ENCODE peak calls at places on chromosomes 16 and 17, in nine cellular contexts. B is chondrocyte, V is endothelial cell, T is neural progenitor cell, P is Calu3, G is endodermal cell, W is progenitor cell of endocrine pancreas, D is lower leg skin, Z is foreskin fibroblast. K is an unnamed sample.

GRCh38 chr16:84144301-84144858 is 597 bp downstream of the HSDL1 start:
- DNase-seq in B (no peak), V (peak), T (peak), P (peak), G (peak), W (peak), D (no peak), Z (no peak), K (no peak)

GRCh38 chr17:3531266-3532101 is 26.1 kb downstream of the TRPV3 start:
- DNase-seq in B (peak), V (no peak), T (no peak), P (no peak), G (no peak), W (no peak), D (no peak), Z (no peak), K (no peak)

GRCh38 chr17:41913798-41914197 is 5.0 kb downstream of the ACLY start:
- DNase-seq in B (no peak), V (no peak), T (no peak), P (no peak), G (peak), W (no peak), D (no peak), Z (no peak), K (no peak)

GRCh38 chr16:89700649-89701424 is 668 bp downstream of the SPATA2L start:
- DNase-seq in B (peak), V (peak), T (peak), P (peak), G (peak), W (no peak), D (no peak), Z (no peak), K (no peak)

GRCh38 chr16:67302882-67303434 is 23.6 kb downstream of the KCTD19 start:
- DNase-seq in B (peak), V (no peak), T (no peak), P (no peak), G (peak), W (no peak), D (no peak), Z (no peak), K (no peak)

GRCh38 chr17:43874293-43874692 is 27.3 kb downstream of the CD300LG start:
- DNase-seq in B (no peak), V (no peak), T (no peak), P (no peak), G (peak), W (no peak), D (no peak), Z (no peak), K (no peak)

GRCh38 chr17:81025065-81025751 is 9.7 kb upstream of the BAIAP2 start:
- DNase-seq in B (no peak), V (no peak), T (no peak), P (no peak), G (no peak), W (no peak), D (no peak), Z (no peak), K (no peak)

GRCh38 chr16:29815032-29815721 is 775 bp upstream of the PAGR1 start:
- DNase-seq in B (no peak), V (peak), T (peak), P (no peak), G (peak), W (no peak), D (no peak), Z (no peak), K (no peak)

GRCh38 chr16:23999663-24000062 is 163.9 kb downstream of the PRKCB start:
- DNase-seq in B (no peak), V (no peak), T (no peak), P (no peak), G (no peak), W (no peak), D (no peak), Z (no peak), K (no peak)

GRCh38 chr16:72126429-72126765 is 32.8 kb downstream of the DHX38 start:
- DNase-seq in B (no peak), V (no peak), T (no peak), P (no peak), G (no peak), W (no peak), D (peak), Z (no peak), K (no peak)

GRCh38 chr17:76558210-76559095 is 18.6 kb downstream of the PRCD start:
- DNase-seq in B (no peak), V (no peak), T (peak), P (no peak), G (no peak), W (no peak), D (no peak), Z (no peak), K (no peak)

GRCh38 chr17:4480929-4481898 is 17.5 kb upstream of the SPNS2 start:
- DNase-seq in B (no peak), V (no peak), T (no peak), P (no peak), G (no peak), W (no peak), D (no peak), Z (no peak), K (no peak)

GRCh38 chr16:4392382-4393242 is 21.0 kb downstream of the VASN start:
- DNase-seq in B (peak), V (no peak), T (peak), P (peak), G (peak), W (no peak), D (no peak), Z (peak), K (peak)

GRCh38 chr17:19387921-19388521 is 1.0 kb upstream of the MFAP4 start:
- DNase-seq in B (peak), V (no peak), T (no peak), P (no peak), G (no peak), W (no peak), D (no peak), Z (peak), K (no peak)

GRCh38 chr17:70172921-70173320 is 3.6 kb downstream of the KCNJ2 start:
- DNase-seq in B (no peak), V (no peak), T (no peak), P (no peak), G (no peak), W (no peak), D (no peak), Z (no peak), K (no peak)

GRCh38 chr16:84183911-84184310 is 2.9 kb downstream of the TAF1C start:
- DNase-seq in B (no peak), V (no peak), T (no peak), P (no peak), G (no peak), W (no peak), D (no peak), Z (no peak), K (no peak)

GRCh38 chr17:35612924-35613521 is 25.9 kb downstream of the AP2B1 start:
- DNase-seq in B (no peak), V (peak), T (peak), P (peak), G (peak), W (peak), D (peak), Z (peak), K (no peak)

GRCh38 chr17:4175921-4176802 is 33.2 kb downstream of the CYB5D2 start:
- DNase-seq in B (peak), V (no peak), T (no peak), P (no peak), G (no peak), W (no peak), D (no peak), Z (peak), K (no peak)

GRCh38 chr17:63722403-63722802 is 19.2 kb downstream of the STRADA start:
- DNase-seq in B (no peak), V (no peak), T (no peak), P (no peak), G (no peak), W (no peak), D (no peak), Z (no peak), K (no peak)

GRCh38 chr17:65657251-65657828 is 95.9 kb upstream of the AXIN2 start:
- DNase-seq in B (no peak), V (no peak), T (no peak), P (no peak), G (no peak), W (no peak), D (no peak), Z (no peak), K (no peak)

GRCh38 chr16:51149251-51149661 is 1.8 kb downstream of the SALL1 start:
- DNase-seq in B (no peak), V (peak), T (peak), P (no peak), G (peak), W (no peak), D (no peak), Z (no peak), K (no peak)

GRCh38 chr17:56314026-56314425 is 160.8 kb downstream of the ANKFN1 start:
- DNase-seq in B (no peak), V (no peak), T (no peak), P (no peak), G (no peak), W (no peak), D (no peak), Z (no peak), K (no peak)

GRCh38 chr16:2687531-2688308 is 5.4 kb downstream of the KCTD5 start:
- DNase-seq in B (no peak), V (no peak), T (no peak), P (no peak), G (no peak), W (no peak), D (no peak), Z (no peak), K (no peak)

GRCh38 chr16:62190426-62190825 is 154.2 kb upstream of the CDH8 start:
- DNase-seq in B (no peak), V (no peak), T (peak), P (no peak), G (no peak), W (no peak), D (no peak), Z (no peak), K (no peak)

GRCh38 chr17:2911035-2911754 is 115.0 kb downstream of the RAP1GAP2 start:
- DNase-seq in B (no peak), V (no peak), T (no peak), P (no peak), G (no peak), W (no peak), D (no peak), Z (no peak), K (no peak)

GRCh38 chr17:53626286-53626685 is 196.4 kb upstream of the KIF2B start:
- DNase-seq in B (no peak), V (no peak), T (no peak), P (no peak), G (no peak), W (no peak), D (no peak), Z (no peak), K (no peak)

GRCh38 chr17:27848941-27849340 is 44.2 kb downstream of the LYRM9 start:
- DNase-seq in B (no peak), V (no peak), T (no peak), P (no peak), G (no peak), W (no peak), D (no peak), Z (no peak), K (no peak)

GRCh38 chr17:34226011-34226410 is 29.1 kb upstream of the CCL2 start:
- DNase-seq in B (no peak), V (no peak), T (no peak), P (no peak), G (no peak), W (no peak), D (no peak), Z (no peak), K (no peak)

GRCh38 chr16:82660078-82660645 is 33.4 kb downstream of the CDH13 start:
- DNase-seq in B (no peak), V (no peak), T (no peak), P (no peak), G (no peak), W (no peak), D (no peak), Z (no peak), K (no peak)

GRCh38 chr16:30437511-30438046 is 7.7 kb upstream of the DCTPP1 start:
- DNase-seq in B (no peak), V (no peak), T (no peak), P (peak), G (peak), W (no peak), D (no peak), Z (no peak), K (no peak)

GRCh38 chr17:46769531-46770438 is 48.7 kb downstream of the WNT3 start:
- DNase-seq in B (peak), V (no peak), T (no peak), P (no peak), G (peak), W (no peak), D (no peak), Z (peak), K (no peak)

GRCh38 chr17:10803830-10804498 is at the start of gene TMEM238L:
- DNase-seq in B (no peak), V (no peak), T (no peak), P (no peak), G (no peak), W (no peak), D (no peak), Z (no peak), K (no peak)

GRCh38 chr17:62869885-62870580 is 61.9 kb upstream of the MARCHF10 start:
- DNase-seq in B (no peak), V (no peak), T (peak), P (no peak), G (peak), W (no peak), D (no peak), Z (peak), K (peak)

GRCh38 chr17:18859256-18859655 is 1.3 kb downstream of the PRPSAP2 start:
- DNase-seq in B (no peak), V (no peak), T (peak), P (no peak), G (peak), W (no peak), D (no peak), Z (peak), K (no peak)

GRCh38 chr16:17470002-17470870 is 524 bp downstream of the XYLT1 start:
- DNase-seq in B (no peak), V (peak), T (peak), P (peak), G (peak), W (peak), D (no peak), Z (no peak), K (no peak)

GRCh38 chr17:40433551-40434384 is 9.5 kb upstream of the IGFBP4 start:
- DNase-seq in B (peak), V (peak), T (peak), P (peak), G (peak), W (no peak), D (no peak), Z (no peak), K (no peak)
- TF ChIP-seq CTCF in B (peak), V (peak), T (peak), P (no peak), G (peak), W (peak), D (no peak), Z (peak), K (peak)

GRCh38 chr16:56425439-56425832 is at the start of gene AMFR:
- DNase-seq in B (no peak), V (peak), T (peak), P (peak), G (peak), W (peak), D (no peak), Z (peak), K (peak)
- TF ChIP-seq CTCF in B (peak), V (no peak), T (peak), P (peak), G (peak), W (peak), D (no peak), Z (peak), K (peak)

GRCh38 chr16:74035816-74036215 is 260.8 kb upstream of the PSMD7 start:
- DNase-seq in B (no peak), V (peak), T (peak), P (peak), G (peak), W (no peak), D (no peak), Z (no peak), K (no peak)
- TF ChIP-seq CTCF in B (peak), V (peak), T (peak), P (peak), G (peak), W (peak), D (no peak), Z (peak), K (peak)

GRCh38 chr17:22409160-22409751 is 716.9 kb downstream of the KCNJ18 start:
- DNase-seq in B (peak), V (no peak), T (no peak), P (no peak), G (no peak), W (no peak), D (no peak), Z (no peak), K (no peak)
- TF ChIP-seq CTCF in B (no peak), V (no peak), T (no peak), P (no peak), G (no peak), W (no peak), D (no peak), Z (no peak), K (no peak)